ENCODE peak calls at places on chromosomes 5 and 9, in eight cellular contexts. O is endothelial cell; X is AG08396; Q is WTC11; M is astrocyte; P is GM06990; H is posterior cingulate gyrus; T is stimulated activated CD4-positive, alpha-beta T cell treated with anti-CD3 and anti-CD28 coated beads, Interleukin-2, amount 100 ng/mL, for 24 hours. D is an unnamed sample.

GRCh38 chr5:57493034-57493433 is 10.4 kb upstream of the ACTBL2 start:
- DNase-seq in X (no peak), P (no peak), H (no peak), T (no peak), M (peak), Q (no peak), O (no peak), D (no peak)

GRCh38 chr9:3971391-3972082 is 328.3 kb downstream of the GLIS3 start:
- DNase-seq in T (no peak), O (no peak), X (no peak), P (no peak), Q (no peak), H (no peak), M (no peak), D (no peak)

GRCh38 chr9:110940949-110941557 is 97.2 kb downstream of the LPAR1 start:
- DNase-seq in O (no peak), T (no peak), P (no peak), M (no peak), X (no peak), Q (no peak), H (no peak), D (no peak)

GRCh38 chr5:15483348-15484090 is 16.5 kb upstream of the FBXL7 start:
- DNase-seq in T (no peak), Q (no peak), M (peak), X (no peak), H (no peak), O (no peak), P (no peak), D (no peak)

GRCh38 chr9:134947265-134947955 is 29.7 kb upstream of the FCN1 start:
- DNase-seq in Q (no peak), H (no peak), T (no peak), X (no peak), O (no peak), P (no peak), M (no peak), D (no peak)

GRCh38 chr5:138953370-138954256 is 78.5 kb upstream of the LRRTM2 start:
- DNase-seq in P (no peak), H (peak), M (peak), X (peak), Q (no peak), T (no peak), O (no peak), D (no peak)

GRCh38 chr5:95822408-95823240 is at the start of gene GLRX:
- DNase-seq in O (peak), M (peak), P (peak), X (peak), T (peak), H (no peak), Q (peak), D (no peak)

GRCh38 chr5:76953551-76954382 is 922 bp downstream of the CRHBP start:
- DNase-seq in O (peak), X (no peak), M (peak), H (no peak), P (no peak), T (no peak), Q (peak), D (no peak)

GRCh38 chr9:116691607-116692006 is 4.5 kb downstream of the TRIM32 start:
- DNase-seq in Q (no peak), H (no peak), X (no peak), M (no peak), O (no peak), P (no peak), T (no peak), D (no peak)

GRCh38 chr5:76177974-76178373 is 94.8 kb downstream of the SV2C start:
- DNase-seq in H (no peak), O (no peak), P (no peak), T (no peak), M (no peak), X (no peak), Q (no peak), D (no peak)

GRCh38 chr5:113123563-113123962 is 147.0 kb downstream of the DCP2 start:
- DNase-seq in X (no peak), Q (no peak), O (peak), P (no peak), T (no peak), H (no peak), M (no peak), D (no peak)

GRCh38 chr9:125137200-125137599 is 6.1 kb downstream of the SCAI start:
- DNase-seq in P (no peak), X (peak), M (peak), O (no peak), T (no peak), Q (no peak), H (no peak), D (no peak)

GRCh38 chr9:69132391-69132790 is 41.7 kb upstream of the TJP2 start:
- DNase-seq in Q (no peak), X (no peak), T (no peak), H (no peak), M (no peak), O (no peak), P (no peak), D (no peak)